ENCODE peak calls at places on chromosomes 6 and 20, in four cellular contexts. One of them, this sample, is unnamed.

GRCh38 chr6:142236686-142237085 is 65.1 kb upstream of the ADGRG6 start:
- DNase-seq in mammary epithelial cell: no peak
- DNase-seq in BJ: no peak
- DNase-seq in right lobe of liver: no peak
- DNase-seq in this sample: no peak

GRCh38 chr6:46893648-46894047 is 28.1 kb downstream of the ADGRF5 start:
- DNase-seq in BJ: no peak
- DNase-seq in mammary epithelial cell: no peak
- DNase-seq in right lobe of liver: no peak
- DNase-seq in this sample: no peak

GRCh38 chr20:46994341-46994740 is 99.7 kb downstream of the EYA2 start:
- DNase-seq in BJ: no peak
- DNase-seq in mammary epithelial cell: peak; percentile 48
- DNase-seq in right lobe of liver: no peak
- DNase-seq in this sample: no peak

GRCh38 chr6:36493859-36494258 is 51.1 kb downstream of the KCTD20 start:
- DNase-seq in right lobe of liver: no peak
- DNase-seq in mammary epithelial cell: peak; percentile 17
- DNase-seq in BJ: no peak
- DNase-seq in this sample: no peak

GRCh38 chr20:9503530-9504251 is 10.7 kb upstream of the LAMP5 start:
- DNase-seq in mammary epithelial cell: no peak
- DNase-seq in BJ: no peak
- DNase-seq in right lobe of liver: no peak
- DNase-seq in this sample: no peak

GRCh38 chr6:30443657-30444450 is 45.5 kb upstream of the HLA-E start:
- DNase-seq in right lobe of liver: no peak
- DNase-seq in BJ: no peak
- DNase-seq in mammary epithelial cell: peak; percentile 50
- DNase-seq in this sample: no peak

GRCh38 chr6:163489584-163489983 is 75.1 kb downstream of the QKI start:
- DNase-seq in right lobe of liver: no peak
- DNase-seq in BJ: peak; percentile 13
- DNase-seq in mammary epithelial cell: peak; percentile 41
- DNase-seq in this sample: no peak

GRCh38 chr6:4281341-4282293 is 146.2 kb upstream of the ECI2 start:
- DNase-seq in BJ: no peak
- DNase-seq in right lobe of liver: no peak
- DNase-seq in mammary epithelial cell: peak; percentile 95
- DNase-seq in this sample: peak; percentile 54

GRCh38 chr6:50716887-50717509 is 3.7 kb downstream of the TFAP2D start:
- DNase-seq in BJ: no peak
- DNase-seq in right lobe of liver: no peak
- DNase-seq in mammary epithelial cell: no peak
- DNase-seq in this sample: no peak

GRCh38 chr6:30500421-30501069 is 11.2 kb downstream of the HLA-E start:
- DNase-seq in mammary epithelial cell: no peak
- DNase-seq in right lobe of liver: no peak
- DNase-seq in BJ: no peak
- DNase-seq in this sample: no peak

GRCh38 chr20:54061106-54061881 is 9.1 kb downstream of the BCAS1 start:
- DNase-seq in right lobe of liver: no peak
- DNase-seq in BJ: no peak
- DNase-seq in mammary epithelial cell: peak; percentile 64
- DNase-seq in this sample: no peak

GRCh38 chr6:97669191-97669651 is 386.2 kb upstream of the MMS22L start:
- DNase-seq in mammary epithelial cell: no peak
- DNase-seq in BJ: no peak
- DNase-seq in right lobe of liver: no peak
- DNase-seq in this sample: peak; percentile 20

GRCh38 chr6:53347921-53348435 is 772 bp downstream of the ELOVL5 start:
- DNase-seq in right lobe of liver: peak; percentile 82
- DNase-seq in BJ: no peak
- DNase-seq in mammary epithelial cell: peak; percentile 50
- DNase-seq in this sample: peak; percentile 77

GRCh38 chr6:34560366-34561226 is 4.5 kb upstream of the SPDEF start:
- DNase-seq in right lobe of liver: no peak
- DNase-seq in BJ: no peak
- DNase-seq in mammary epithelial cell: no peak
- DNase-seq in this sample: no peak

GRCh38 chr6:43021270-43022047 is at the start of gene RRP36:
- DNase-seq in BJ: no peak
- DNase-seq in mammary epithelial cell: peak; percentile 63
- DNase-seq in right lobe of liver: peak; percentile 88
- DNase-seq in this sample: peak; percentile 88

GRCh38 chr6:34657307-34657978 is 39.1 kb downstream of the ILRUN start:
- DNase-seq in mammary epithelial cell: peak; percentile 73
- DNase-seq in BJ: peak; percentile 66
- DNase-seq in right lobe of liver: no peak
- DNase-seq in this sample: no peak

GRCh38 chr6:4345543-4345942 is 210.2 kb upstream of the ECI2 start:
- DNase-seq in right lobe of liver: no peak
- DNase-seq in mammary epithelial cell: no peak
- DNase-seq in BJ: no peak
- DNase-seq in this sample: no peak

GRCh38 chr6:14903176-14904088 is 342.4 kb upstream of the JARID2 start:
- DNase-seq in mammary epithelial cell: peak; percentile 29
- DNase-seq in BJ: no peak
- DNase-seq in right lobe of liver: no peak
- DNase-seq in this sample: no peak

GRCh38 chr6:140253096-140253495 is 878.6 kb upstream of the CITED2 start:
- DNase-seq in mammary epithelial cell: no peak
- DNase-seq in right lobe of liver: no peak
- DNase-seq in BJ: no peak
- DNase-seq in this sample: no peak

GRCh38 chr6:136963259-136963658 is 41.2 kb downstream of the SLC35D3 start:
- DNase-seq in right lobe of liver: no peak
- DNase-seq in mammary epithelial cell: no peak
- DNase-seq in BJ: no peak
- DNase-seq in this sample: no peak

GRCh38 chr6:43292763-43293318 is 5.2 kb upstream of the SLC22A7 start:
- DNase-seq in BJ: no peak
- DNase-seq in mammary epithelial cell: no peak
- DNase-seq in right lobe of liver: no peak
- DNase-seq in this sample: no peak

GRCh38 chr6:35061102-35061615 is 80.0 kb downstream of the TCP11 start:
- DNase-seq in right lobe of liver: no peak
- DNase-seq in mammary epithelial cell: no peak
- DNase-seq in BJ: no peak
- DNase-seq in this sample: no peak

GRCh38 chr6:89582669-89583325 is 55.8 kb downstream of the LYRM2 start:
- DNase-seq in right lobe of liver: no peak
- DNase-seq in BJ: no peak
- DNase-seq in mammary epithelial cell: no peak
- DNase-seq in this sample: no peak

GRCh38 chr6:47134476-47135189 is 92.5 kb upstream of the ADGRF1 start:
- DNase-seq in mammary epithelial cell: peak; percentile 94
- DNase-seq in BJ: peak; percentile 59
- DNase-seq in right lobe of liver: no peak
- DNase-seq in this sample: no peak

GRCh38 chr20:33515569-33516216 is 25.8 kb downstream of the CBFA2T2 start:
- DNase-seq in BJ: no peak
- DNase-seq in mammary epithelial cell: no peak
- DNase-seq in right lobe of liver: no peak
- DNase-seq in this sample: no peak

GRCh38 chr20:57395111-57395959 is 4.1 kb downstream of the RBM38 start:
- DNase-seq in mammary epithelial cell: peak; percentile 74
- DNase-seq in right lobe of liver: peak; percentile 56
- DNase-seq in BJ: no peak
- DNase-seq in this sample: peak; percentile 48

GRCh38 chr6:30875244-30876038 is 8.9 kb upstream of the DDR1 start:
- DNase-seq in mammary epithelial cell: no peak
- DNase-seq in BJ: no peak
- DNase-seq in right lobe of liver: no peak
- DNase-seq in this sample: no peak

GRCh38 chr6:28589952-28590340 is 64.3 kb downstream of the GPX5 start:
- DNase-seq in right lobe of liver: no peak
- DNase-seq in mammary epithelial cell: no peak
- DNase-seq in BJ: no peak
- DNase-seq in this sample: no peak

GRCh38 chr6:38391206-38391908 is 248.4 kb downstream of the BTBD9 start:
- DNase-seq in mammary epithelial cell: peak; percentile 26
- DNase-seq in right lobe of liver: no peak
- DNase-seq in BJ: no peak
- DNase-seq in this sample: no peak

GRCh38 chr20:2123720-2124119 is 22.1 kb downstream of the STK35 start:
- DNase-seq in mammary epithelial cell: no peak
- DNase-seq in BJ: no peak
- DNase-seq in right lobe of liver: no peak
- DNase-seq in this sample: no peak

DNA sequence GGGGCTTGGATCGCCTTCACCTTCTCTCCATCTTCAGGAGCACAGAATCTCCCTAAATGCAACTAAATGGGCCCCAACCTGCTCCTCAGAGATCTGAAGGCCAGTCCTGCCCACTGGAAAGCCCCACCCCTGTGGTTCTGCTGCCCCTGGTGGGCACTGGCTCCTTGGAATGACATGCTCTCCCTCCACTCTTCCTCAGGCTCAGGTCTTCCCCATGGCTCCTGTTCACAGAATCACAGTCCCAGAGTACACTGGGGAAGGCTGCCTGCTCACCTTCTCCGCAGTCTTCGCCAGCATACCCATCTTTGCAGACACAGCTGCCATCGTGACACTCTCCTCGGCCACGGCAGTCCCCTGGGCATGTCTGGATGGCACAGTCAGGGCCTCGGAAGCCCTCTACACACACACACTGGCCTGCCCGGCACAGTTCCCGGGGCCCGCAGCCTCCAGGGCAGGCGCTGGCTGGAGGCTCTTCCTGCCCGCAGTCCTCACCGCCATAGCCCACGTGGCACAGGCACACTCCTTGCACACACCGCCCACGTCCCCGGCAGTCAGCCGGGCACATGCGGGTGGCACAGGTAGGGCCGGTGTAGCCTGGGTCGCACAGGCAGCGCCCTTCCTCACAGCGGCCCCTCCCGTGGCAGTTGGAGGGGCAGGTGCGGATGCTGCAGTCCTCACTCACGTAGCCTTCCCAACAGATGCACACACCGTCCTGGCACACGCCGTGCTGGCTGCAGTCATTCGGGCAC is 13.6 kb downstream of the TNXB start:
- DNase-seq in right lobe of liver: no peak
- DNase-seq in mammary epithelial cell: no peak
- DNase-seq in BJ: no peak
- DNase-seq in this sample: no peak
- TF ChIP-seq CTCF in right lobe of liver: no peak
- TF ChIP-seq CTCF in mammary epithelial cell: no peak
- TF ChIP-seq CTCF in BJ: peak; percentile 3
- TF ChIP-seq CTCF in this sample: no peak

GRCh38 chr6:138161434-138162103 is at the start of gene ARFGEF3:
- DNase-seq in right lobe of liver: peak; percentile 64
- DNase-seq in mammary epithelial cell: peak; percentile 64
- DNase-seq in BJ: no peak
- DNase-seq in this sample: peak; percentile 69

GRCh38 chr6:138162104-138162946 is 586 bp downstream of the ARFGEF3 start:
- DNase-seq in BJ: no peak
- DNase-seq in mammary epithelial cell: no peak
- DNase-seq in right lobe of liver: no peak
- DNase-seq in this sample: no peak

GRCh38 chr6:138159246-138159645 is 2.5 kb upstream of the ARFGEF3 start:
- DNase-seq in mammary epithelial cell: no peak
- DNase-seq in BJ: no peak
- DNase-seq in right lobe of liver: no peak
- DNase-seq in this sample: no peak

GRCh38 chr6:138161118-138161433 is 663 bp upstream of the ARFGEF3 start:
- DNase-seq in BJ: no peak
- DNase-seq in right lobe of liver: no peak
- DNase-seq in mammary epithelial cell: no peak
- DNase-seq in this sample: no peak

GRCh38 chr6:138160329-138161117 is 1.2 kb upstream of the ARFGEF3 start:
- DNase-seq in right lobe of liver: no peak
- DNase-seq in mammary epithelial cell: no peak
- DNase-seq in BJ: no peak
- DNase-seq in this sample: no peak
- H3K4me3 ChIP-seq in right lobe of liver: no peak overlapping the region
- H3K4me3 ChIP-seq in mammary epithelial cell: no peak overlapping the region
- H3K4me3 ChIP-seq in BJ: no peak overlapping the region
- H3K4me3 ChIP-seq in this sample: peak overlapping the region; percentile 71

GRCh38 chr6:117317261-117317660 is 51.9 kb downstream of the VGLL2 start:
- DNase-seq in mammary epithelial cell: peak; percentile 19
- DNase-seq in BJ: no peak
- DNase-seq in right lobe of liver: no peak
- DNase-seq in this sample: no peak
- TF ChIP-seq CTCF in mammary epithelial cell: peak; percentile 67
- TF ChIP-seq CTCF in BJ: peak; percentile 35
- TF ChIP-seq CTCF in right lobe of liver: peak; percentile 13
- TF ChIP-seq CTCF in this sample: peak; percentile 26

GRCh38 chr20:51680067-51680749 is 88.0 kb downstream of the ATP9A start:
- DNase-seq in BJ: no peak
- DNase-seq in right lobe of liver: no peak
- DNase-seq in mammary epithelial cell: no peak
- DNase-seq in this sample: no peak
- H3K4me3 ChIP-seq in BJ: no peak overlapping the region
- H3K4me3 ChIP-seq in right lobe of liver: no peak overlapping the region
- H3K4me3 ChIP-seq in mammary epithelial cell: no peak overlapping the region
- H3K4me3 ChIP-seq in this sample: no peak overlapping the region

DNA sequence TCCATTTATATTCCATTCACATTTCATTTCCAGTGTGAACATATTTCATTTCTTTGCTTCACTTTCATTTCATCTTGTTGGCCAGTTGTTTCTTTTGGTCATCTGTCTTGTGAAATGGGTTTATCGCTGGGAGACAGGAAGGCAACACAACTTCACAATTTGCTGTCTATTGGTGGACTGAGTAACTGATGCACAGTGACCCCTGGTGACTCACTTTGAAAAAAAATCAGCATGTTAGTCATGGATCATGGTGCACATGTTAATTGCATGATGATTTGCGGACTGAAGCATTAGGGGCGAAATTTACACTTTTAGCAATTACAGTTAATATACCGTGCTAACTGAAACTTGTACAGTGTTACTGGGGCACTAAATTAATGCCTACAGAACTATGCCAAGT is 37.1 kb downstream of the SLC24A3 start:
- DNase-seq in right lobe of liver: no peak
- DNase-seq in mammary epithelial cell: no peak
- DNase-seq in BJ: no peak
- DNase-seq in this sample: no peak
- TF ChIP-seq CTCF in right lobe of liver: no peak
- TF ChIP-seq CTCF in mammary epithelial cell: no peak
- TF ChIP-seq CTCF in BJ: no peak
- TF ChIP-seq CTCF in this sample: no peak

GRCh38 chr6:44339763-44340625 is 2.5 kb upstream of the SPATS1 start:
- DNase-seq in BJ: no peak
- DNase-seq in mammary epithelial cell: peak; percentile 91
- DNase-seq in right lobe of liver: no peak
- DNase-seq in this sample: no peak

GRCh38 chr6:44341095-44341890 is 1.2 kb upstream of the SPATS1 start:
- DNase-seq in mammary epithelial cell: no peak
- DNase-seq in BJ: no peak
- DNase-seq in right lobe of liver: no peak
- DNase-seq in this sample: no peak

GRCh38 chr6:44339301-44339700 is 3.1 kb upstream of the SPATS1 start:
- DNase-seq in right lobe of liver: peak; percentile 72
- DNase-seq in BJ: no peak
- DNase-seq in mammary epithelial cell: no peak
- DNase-seq in this sample: no peak

GRCh38 chr6:44342052-44342451 is 398 bp upstream of the SPATS1 start:
- DNase-seq in mammary epithelial cell: no peak
- DNase-seq in BJ: no peak
- DNase-seq in right lobe of liver: no peak
- DNase-seq in this sample: no peak

GRCh38 chr6:44342489-44342888 is at the start of gene SPATS1:
- DNase-seq in BJ: no peak
- DNase-seq in right lobe of liver: peak; percentile 56
- DNase-seq in mammary epithelial cell: no peak
- DNase-seq in this sample: no peak
- H3K4me3 ChIP-seq in BJ: no peak within 1 kb of the TSS
- H3K4me3 ChIP-seq in right lobe of liver: no peak within 1 kb of the TSS
- H3K4me3 ChIP-seq in mammary epithelial cell: no peak within 1 kb of the TSS
- H3K4me3 ChIP-seq in this sample: peak within 1 kb of the TSS; percentile 24

This sample was measured in Peyer's patch.